ENCODE peak calls at places on chromosomes 1 and 21, in four cellular contexts. H is BJ, L is thoracic aorta, T is fibroblast of mammary gland. W is an unnamed sample.

GRCh38 chr1:65321879-65322278 is 12.5 kb downstream of the DNAJC6 start:
- DNase-seq in L (no peak), T (no peak), H (no peak), W (no peak)

GRCh38 chr1:238404921-238405320 is 514.2 kb upstream of the ZP4 start:
- DNase-seq in L (no peak), H (no peak), T (no peak), W (peak; percentile 14)

GRCh38 chr1:193951989-193952388 is 765.6 kb upstream of the B3GALT2 start:
- DNase-seq in T (no peak), L (no peak), H (no peak), W (no peak)

GRCh38 chr1:1308756-1309524 is 543 bp downstream of the PUSL1 start:
- DNase-seq in H (no peak), L (no peak), T (no peak), W (no peak)

GRCh38 chr1:110781525-110781924 is 91.4 kb upstream of the CD53 start:
- DNase-seq in L (no peak), H (no peak), T (no peak), W (no peak)

GRCh38 chr1:204287466-204287881 is 72.3 kb downstream of the PLEKHA6 start:
- DNase-seq in L (no peak), H (no peak), T (no peak), W (no peak)

GRCh38 chr1:183484254-183484653 is 12.0 kb downstream of the SMG7 start:
- DNase-seq in L (no peak), T (no peak), H (no peak), W (no peak)

GRCh38 chr1:118185083-118185899 is at the start of gene SPAG17:
- DNase-seq in T (peak; percentile 15), L (no peak), H (no peak), W (peak; percentile 23)

GRCh38 chr1:11855430-11855829 is 3.3 kb downstream of the NPPB start:
- DNase-seq in H (no peak), L (no peak), T (no peak), W (no peak)

GRCh38 chr1:110214454-110215404 is 4.6 kb downstream of the KCNC4 start:
- DNase-seq in L (no peak), H (no peak), T (no peak), W (peak; percentile 37)

GRCh38 chr1:57411262-57411661 is 12.6 kb downstream of the DAB1 start:
- DNase-seq in T (peak; percentile 14), H (no peak), L (no peak), W (peak; percentile 23)

GRCh38 chr1:81433676-81434075 is 367.1 kb upstream of the ADGRL2 start:
- DNase-seq in H (no peak), L (no peak), T (no peak), W (no peak)

GRCh38 chr1:88698764-88699163 is 14.7 kb downstream of the PKN2 start:
- DNase-seq in H (no peak), L (no peak), T (no peak), W (no peak)

GRCh38 chr1:172321429-172321828 is 99.1 kb upstream of the C1orf105 start:
- DNase-seq in L (no peak), H (peak; percentile 67), T (peak; percentile 74), W (peak; percentile 80)

GRCh38 chr1:234398849-234399381 is 25.7 kb downstream of the COA6 start:
- DNase-seq in L (no peak), H (no peak), T (peak; percentile 68), W (peak; percentile 55)

GRCh38 chr1:203084588-203085527 is 954 bp downstream of the MYOG start:
- DNase-seq in H (no peak), T (no peak), L (no peak), W (no peak)

GRCh38 chr1:29858646-29859045 is 622.3 kb downstream of the PTPRU start:
- DNase-seq in H (no peak), L (no peak), T (no peak), W (no peak)

GRCh38 chr1:230012742-230013141 is 54.3 kb upstream of the GALNT2 start:
- DNase-seq in H (no peak), L (no peak), T (no peak), W (no peak)

GRCh38 chr1:28509705-28510349 is 4.0 kb downstream of the RCC1 start:
- DNase-seq in L (no peak), T (peak; percentile 48), H (no peak), W (peak; percentile 48)

GRCh38 chr1:41492341-41492848 is 7.9 kb upstream of the EDN2 start:
- DNase-seq in T (peak; percentile 33), H (no peak), L (no peak), W (no peak)

GRCh38 chr1:29209173-29209572 is 21.6 kb downstream of the MECR start:
- DNase-seq in T (peak; percentile 53), L (no peak), H (no peak), W (no peak)

GRCh38 chr1:201946224-201946908 is at the start of gene LMOD1:
- DNase-seq in H (peak; percentile 86), L (peak; percentile 87), T (peak; percentile 86), W (peak; percentile 90)

GRCh38 chr1:6602669-6603423 is at the start of gene KLHL21:
- DNase-seq in L (peak; percentile 63), T (peak; percentile 81), H (peak; percentile 35), W (peak; percentile 82)

GRCh38 chr1:239603530-239603929 is 217.2 kb downstream of the CHRM3 start:
- DNase-seq in T (no peak), L (no peak), H (no peak), W (no peak)

GRCh38 chr1:183783896-183784637 is 20.9 kb upstream of the RGL1 start:
- DNase-seq in T (peak; percentile 91), H (no peak), L (no peak), W (peak; percentile 96)

GRCh38 chr1:30819244-30819571 is 61.6 kb upstream of the LAPTM5 start:
- DNase-seq in L (no peak), H (no peak), T (no peak), W (no peak)

GRCh38 chr1:96308314-96308713 is 413.3 kb upstream of the PTBP2 start:
- DNase-seq in H (no peak), T (no peak), L (no peak), W (no peak)

GRCh38 chr1:244361764-244362473 is 89.8 kb downstream of the ADSS2 start:
- DNase-seq in H (peak; percentile 29), T (peak; percentile 18), L (no peak), W (peak; percentile 64)

GRCh38 chr21:39696620-39697019 is 48.4 kb upstream of the IGSF5 start:
- DNase-seq in H (no peak), L (no peak), T (peak; percentile 9), W (no peak)

GRCh38 chr1:44249543-44249942 is 36.3 kb downstream of the DMAP1 start:
- DNase-seq in T (peak; percentile 5), H (no peak), L (no peak), W (peak; percentile 2)

GRCh38 chr21:34824314-34824713 is 155.5 kb downstream of the CLIC6 start:
- DNase-seq in H (no peak), T (no peak), L (no peak), W (no peak)

GRCh38 chr1:178278135-178278534 is 184.2 kb downstream of the RASAL2 start:
- DNase-seq in L (no peak), T (no peak), H (no peak), W (peak; percentile 34)

GRCh38 chr1:178283409-178283808 is 189.5 kb downstream of the RASAL2 start:
- DNase-seq in H (no peak), L (no peak), T (peak; percentile 78), W (no peak)

GRCh38 chr1:178284059-178284458 is 190.2 kb downstream of the RASAL2 start:
- DNase-seq in H (no peak), L (no peak), T (no peak), W (no peak)

GRCh38 chr1:178279287-178279686 is 185.4 kb downstream of the RASAL2 start:
- DNase-seq in L (no peak), T (no peak), H (no peak), W (no peak)

GRCh38 chr1:178282949-178283367 is 189.1 kb downstream of the RASAL2 start:
- DNase-seq in L (no peak), T (peak; percentile 84), H (no peak), W (peak; percentile 83)
- TF ChIP-seq CTCF in L (peak; percentile 42), T (peak; percentile 72), H (peak; percentile 62), W (peak; percentile 72)

GRCh38 chr1:26864610-26865480 is 1.9 kb downstream of the SFN start:
- DNase-seq in T (peak; percentile 97), H (peak; percentile 96), L (peak; percentile 93), W (peak; percentile 96)

GRCh38 chr1:26861889-26862371 is 1.0 kb upstream of the SFN start:
- DNase-seq in L (no peak), T (peak; percentile 28), H (no peak), W (peak; percentile 16)

GRCh38 chr1:26862781-26863676 is at the start of gene SFN:
- DNase-seq in T (no peak), H (no peak), L (no peak), W (no peak)

GRCh38 chr1:26861286-26861701 is 1.7 kb upstream of the SFN start:
- DNase-seq in H (no peak), T (peak; percentile 47), L (no peak), W (peak; percentile 30)

DNA sequence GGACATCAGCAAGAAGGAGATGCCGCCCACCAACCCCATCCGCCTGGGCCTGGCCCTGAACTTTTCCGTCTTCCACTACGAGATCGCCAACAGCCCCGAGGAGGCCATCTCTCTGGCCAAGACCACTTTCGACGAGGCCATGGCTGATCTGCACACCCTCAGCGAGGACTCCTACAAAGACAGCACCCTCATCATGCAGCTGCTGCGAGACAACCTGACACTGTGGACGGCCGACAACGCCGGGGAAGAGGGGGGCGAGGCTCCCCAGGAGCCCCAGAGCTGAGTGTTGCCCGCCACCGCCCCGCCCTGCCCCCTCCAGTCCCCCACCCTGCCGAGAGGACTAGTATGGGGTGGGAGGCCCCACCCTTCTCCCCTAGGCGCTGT is 720 bp downstream of the SFN start:
- DNase-seq in L (no peak), H (no peak), T (no peak), W (no peak)
- H3K4me3 ChIP-seq in L (peak overlapping the region; percentile 80), H (peak overlapping the region; percentile 47), T (no peak overlapping the region), W (no peak overlapping the region)

GRCh38 chr1:22024485-22025367 is 23.3 kb downstream of the CELA3A start:
- DNase-seq in H (no peak), T (peak; percentile 83), L (peak; percentile 21), W (peak; percentile 86)
- TF ChIP-seq CTCF in H (peak; percentile 12), T (no peak), L (no peak), W (peak; percentile 5)

GRCh38 chr1:154403983-154404382 is 1.2 kb upstream of the IL6R start:
- DNase-seq in T (no peak), H (no peak), L (no peak), W (no peak)

GRCh38 chr1:154403300-154403943 is 1.7 kb upstream of the IL6R start:
- DNase-seq in H (no peak), T (no peak), L (no peak), W (no peak)

GRCh38 chr1:154404984-154405761 is at the start of gene IL6R:
- DNase-seq in T (peak; percentile 92), H (peak; percentile 57), L (peak; percentile 87), W (peak; percentile 87)

GRCh38 chr1:154405762-154406571 is 824 bp downstream of the IL6R start:
- DNase-seq in T (peak; percentile 77), H (no peak), L (peak; percentile 88), W (peak; percentile 58)

GRCh38 chr1:154404511-154404931 is 622 bp upstream of the IL6R start:
- DNase-seq in L (no peak), H (no peak), T (no peak), W (no peak)
- H3K4me3 ChIP-seq in L (peak overlapping the region; percentile 84), H (peak overlapping the region; percentile 79), T (peak overlapping the region; percentile 52), W (peak overlapping the region; percentile 68)